ENCODE peak calls at places on chromosomes 6 and 20, in nine cellular contexts. I is K562, F is HepG2, B is astrocyte, O is PC-3, Z is NT2/D1, P is IMR-90, S is colonic mucosa, K is mesenchymal stem cell. Q is an unnamed sample.

GRCh38 chr6:4345543-4345942 is 210.2 kb upstream of the ECI2 start:
- DNase-seq in I (no peak), F (no peak), B (no peak), O (no peak), Z (no peak), P (no peak), S (no peak), K (no peak), Q (no peak)

GRCh38 chr6:11815231-11815630 is 36.6 kb upstream of the ADTRP start:
- DNase-seq in I (no peak), F (no peak), B (peak; percentile 51), O (peak; percentile 68), Z (no peak), P (peak; percentile 87), S (no peak), K (peak; percentile 75), Q (peak; percentile 62)

GRCh38 chr6:146289816-146290588 is 253.6 kb upstream of the RAB32 start:
- DNase-seq in I (no peak), F (no peak), B (peak; percentile 73), O (peak; percentile 52), Z (no peak), P (peak; percentile 52), S (no peak), K (peak; percentile 87), Q (peak; percentile 87)

GRCh38 chr6:137799950-137800568 is 67.0 kb upstream of the TNFAIP3 start:
- DNase-seq in I (peak; percentile 58), F (peak; percentile 59), B (no peak), O (peak; percentile 63), Z (peak; percentile 13), P (peak; percentile 67), S (peak; percentile 71), K (peak; percentile 56), Q (peak; percentile 65)

GRCh38 chr6:17902953-17903352 is 84.5 kb downstream of the KIF13A start:
- DNase-seq in I (no peak), F (no peak), B (no peak), O (no peak), Z (no peak), P (no peak), S (no peak), K (no peak), Q (no peak)

GRCh38 chr6:167394820-167395219 is 69.9 kb downstream of the TTLL2 start:
- DNase-seq in I (no peak), F (no peak), B (no peak), O (no peak), Z (no peak), P (no peak), S (no peak), K (no peak), Q (no peak)

GRCh38 chr20:51129201-51129671 is 106.3 kb upstream of the KCNG1 start:
- DNase-seq in I (no peak), F (no peak), B (no peak), O (no peak), Z (no peak), P (no peak), S (peak; percentile 76), K (peak; percentile 53), Q (no peak)

GRCh38 chr6:116190550-116190949 is 63.3 kb downstream of the TSPYL4 start:
- DNase-seq in I (no peak), F (no peak), B (peak; percentile 97), O (no peak), Z (no peak), P (peak; percentile 88), S (no peak), K (no peak), Q (peak; percentile 55)

GRCh38 chr20:8020314-8021079 is 936 bp upstream of the TMX4 start:
- DNase-seq in I (no peak), F (peak; percentile 23), B (no peak), O (peak; percentile 77), Z (no peak), P (no peak), S (no peak), K (peak; percentile 46), Q (no peak)

GRCh38 chr6:147949981-147950622 is 392.5 kb upstream of the SASH1 start:
- DNase-seq in I (no peak), F (no peak), B (peak; percentile 29), O (no peak), Z (no peak), P (peak; percentile 35), S (no peak), K (peak; percentile 26), Q (no peak)

GRCh38 chr20:37265152-37265551 is 3.5 kb upstream of the GHRH start:
- DNase-seq in I (no peak), F (no peak), B (no peak), O (no peak), Z (no peak), P (no peak), S (no peak), K (no peak), Q (no peak)

GRCh38 chr6:71489736-71490135 is 201.1 kb downstream of the OGFRL1 start:
- DNase-seq in I (no peak), F (peak; percentile 47), B (peak; percentile 90), O (peak; percentile 73), Z (peak; percentile 51), P (peak; percentile 90), S (no peak), K (peak; percentile 86), Q (peak; percentile 90)

GRCh38 chr6:170114187-170114945 is 176.5 kb downstream of the DLL1 start:
- DNase-seq in I (no peak), F (no peak), B (no peak), O (no peak), Z (no peak), P (no peak), S (no peak), K (no peak), Q (no peak)

GRCh38 chr6:125220712-125221111 is 67.1 kb downstream of the TPD52L1 start:
- DNase-seq in I (no peak), F (no peak), B (peak; percentile 34), O (no peak), Z (no peak), P (peak; percentile 44), S (peak; percentile 23), K (no peak), Q (peak; percentile 66)

GRCh38 chr6:17935188-17936149 is 52.0 kb downstream of the KIF13A start:
- DNase-seq in I (no peak), F (no peak), B (no peak), O (no peak), Z (no peak), P (no peak), S (no peak), K (no peak), Q (no peak)

GRCh38 chr20:24469116-24470030 is at the start of gene SYNDIG1:
- DNase-seq in I (no peak), F (no peak), B (no peak), O (no peak), Z (no peak), P (no peak), S (no peak), K (no peak), Q (peak; percentile 55)

GRCh38 chr6:118263929-118264486 is 284.1 kb upstream of the PLN start:
- DNase-seq in I (no peak), F (peak; percentile 30), B (peak; percentile 8), O (peak; percentile 27), Z (peak; percentile 28), P (peak; percentile 1), S (no peak), K (peak; percentile 46), Q (peak; percentile 48)

GRCh38 chr6:39897699-39898098 is 36.6 kb downstream of the MOCS1 start:
- DNase-seq in I (no peak), F (no peak), B (no peak), O (no peak), Z (peak; percentile 46), P (no peak), S (peak; percentile 50), K (no peak), Q (no peak)

GRCh38 chr6:139888691-139889122 is 514.3 kb upstream of the CITED2 start:
- DNase-seq in I (no peak), F (no peak), B (peak; percentile 41), O (no peak), Z (peak; percentile 77), P (peak; percentile 17), S (no peak), K (peak; percentile 22), Q (no peak)

GRCh38 chr20:33159713-33160112 is 8.2 kb upstream of the BPIFA2 start:
- DNase-seq in I (no peak), F (no peak), B (no peak), O (no peak), Z (no peak), P (no peak), S (no peak), K (no peak), Q (no peak)

GRCh38 chr6:26452631-26453030 is 5.1 kb upstream of the BTN2A1 start:
- DNase-seq in I (no peak), F (no peak), B (no peak), O (no peak), Z (no peak), P (no peak), S (no peak), K (no peak), Q (no peak)
- H3K9ac ChIP-seq in I (no peak overlapping the region), F (no peak overlapping the region), B (no peak overlapping the region), O (no peak overlapping the region), Z (no peak overlapping the region), P (no peak overlapping the region), S (no peak overlapping the region), K (no peak overlapping the region), Q (no peak overlapping the region)

GRCh38 chr6:77095936-77096627 is 367.2 kb downstream of the HTR1B start:
- DNase-seq in I (no peak), F (no peak), B (no peak), O (no peak), Z (no peak), P (no peak), S (no peak), K (no peak), Q (no peak)
- H3K9ac ChIP-seq in I (no peak overlapping the region), F (no peak overlapping the region), B (no peak overlapping the region), O (no peak overlapping the region), Z (no peak overlapping the region), P (no peak overlapping the region), S (no peak overlapping the region), K (no peak overlapping the region), Q (no peak overlapping the region)

DNA sequence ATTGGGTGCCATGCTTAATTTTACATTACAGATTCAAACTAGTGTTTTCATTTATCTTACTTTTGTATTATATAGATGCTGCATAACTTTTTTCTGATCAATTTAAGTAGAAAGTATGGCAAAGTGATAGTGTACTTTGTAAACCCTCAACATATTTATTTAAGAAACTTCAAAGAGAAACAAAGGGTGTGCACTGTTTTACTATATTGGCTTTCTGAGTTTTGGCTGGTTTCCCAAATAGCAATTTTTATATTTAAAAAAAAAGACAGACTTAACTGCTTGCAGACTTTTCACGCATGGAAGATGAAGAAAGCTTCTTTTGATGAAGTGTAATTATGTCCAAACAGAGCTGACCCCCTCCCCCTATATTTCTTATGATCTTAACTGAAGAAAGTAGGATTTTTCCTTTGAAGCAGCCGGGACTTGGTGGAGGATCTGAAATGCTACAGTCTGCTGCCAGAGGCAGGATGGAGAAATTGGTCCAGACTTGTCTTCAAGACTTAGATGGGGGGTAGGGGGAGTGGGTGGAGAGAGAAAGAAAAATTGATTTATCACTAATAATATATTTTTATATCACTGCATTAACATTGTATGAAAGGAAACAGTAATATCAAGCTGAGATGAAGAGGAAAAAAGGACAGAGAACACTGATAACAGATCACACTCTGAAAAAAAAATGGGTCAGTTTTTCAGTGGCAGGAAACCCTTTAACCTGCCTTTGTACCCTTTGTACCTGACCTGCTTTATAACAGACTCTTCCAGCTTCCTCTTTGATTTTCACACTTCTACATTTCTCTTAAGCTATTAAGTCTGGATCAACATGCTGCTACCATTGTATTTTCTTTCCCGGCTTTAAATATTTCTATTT is 56.0 kb upstream of the SUPT3H start:
- DNase-seq in I (no peak), F (no peak), B (no peak), O (no peak), Z (no peak), P (no peak), S (no peak), K (no peak), Q (no peak)
- H3K9ac ChIP-seq in I (no peak overlapping the region), F (no peak overlapping the region), B (no peak overlapping the region), O (no peak overlapping the region), Z (no peak overlapping the region), P (no peak overlapping the region), S (no peak overlapping the region), K (no peak overlapping the region), Q (no peak overlapping the region)

GRCh38 chr20:19129306-19129705 is 83.1 kb upstream of the SLC24A3 start:
- DNase-seq in I (no peak), F (no peak), B (no peak), O (no peak), Z (no peak), P (no peak), S (no peak), K (no peak), Q (no peak)
- H3K9ac ChIP-seq in I (no peak overlapping the region), F (no peak overlapping the region), B (no peak overlapping the region), O (no peak overlapping the region), Z (no peak overlapping the region), P (no peak overlapping the region), S (no peak overlapping the region), K (no peak overlapping the region), Q (no peak overlapping the region)